ENCODE peak calls at places on chromosomes 13 and 19, in six cellular contexts. E is heart left ventricle; Z is fibroblast of lung; B is thoracic aorta; A is CD4-positive, alpha-beta memory T cell; U is cardiac muscle cell. O is an unnamed sample.

GRCh38 chr13:42970824-42971669 is 21.0 kb downstream of the EPSTI1 start:
- DNase-seq in Z (peak; percentile 37), A (peak; percentile 49), E (no peak), B (no peak), U (peak; percentile 58), O (no peak)

GRCh38 chr13:80363890-80364503 is 23.1 kb upstream of the SPRY2 start:
- DNase-seq in B (no peak), A (no peak), U (no peak), E (no peak), Z (peak; percentile 13), O (no peak)

GRCh38 chr19:1402411-1403070 is 1.2 kb upstream of the GAMT start:
- DNase-seq in A (no peak), E (peak; percentile 61), B (no peak), Z (no peak), U (no peak), O (no peak)

GRCh38 chr13:32511482-32511881 is 27.1 kb downstream of the N4BP2L2 start:
- DNase-seq in B (no peak), U (no peak), E (no peak), Z (no peak), A (no peak), O (no peak)

GRCh38 chr19:730382-730668 is 20.6 kb upstream of the MISP start:
- DNase-seq in E (no peak), B (no peak), U (no peak), A (no peak), Z (no peak), O (no peak)

GRCh38 chr13:39783051-39783450 is 127.6 kb downstream of the COG6 start:
- DNase-seq in E (no peak), Z (no peak), B (no peak), A (no peak), U (no peak), O (no peak)

GRCh38 chr13:62767473-62767872 is 1351.8 kb upstream of the PCDH20 start:
- DNase-seq in A (no peak), Z (no peak), E (no peak), U (no peak), B (no peak), O (no peak)

GRCh38 chr13:49112782-49113525 is 107.2 kb upstream of the MLNR start:
- DNase-seq in Z (peak; percentile 39), B (no peak), U (no peak), A (no peak), E (no peak), O (no peak)

GRCh38 chr13:48493851-48494250 is 39.0 kb downstream of the RCBTB2 start:
- DNase-seq in A (no peak), E (no peak), B (no peak), U (no peak), Z (peak; percentile 15), O (no peak)

GRCh38 chr13:34627905-34628682 is 314.0 kb upstream of the NBEA start:
- DNase-seq in B (no peak), A (no peak), Z (no peak), E (no peak), U (no peak), O (no peak)

GRCh38 chr19:49767380-49767779 is 579 bp downstream of the AP2A1 start:
- DNase-seq in U (peak; percentile 30), A (no peak), E (no peak), Z (no peak), B (no peak), O (no peak)

GRCh38 chr13:30037766-30038165 is 187.3 kb upstream of the UBL3 start:
- DNase-seq in Z (peak; percentile 74), E (no peak), B (no peak), U (no peak), A (no peak), O (no peak)

GRCh38 chr19:7373862-7374261 is 25.1 kb downstream of the ARHGEF18 start:
- DNase-seq in B (no peak), E (no peak), Z (no peak), A (no peak), U (no peak), O (no peak)

GRCh38 chr19:15368798-15369593 is 10.6 kb downstream of the AKAP8 start:
- DNase-seq in B (no peak), U (no peak), Z (no peak), E (no peak), A (no peak), O (no peak)

GRCh38 chr13:95355491-95355890 is 54.2 kb upstream of the ABCC4 start:
- DNase-seq in A (no peak), B (no peak), U (no peak), E (no peak), Z (peak; percentile 78), O (no peak)

GRCh38 chr13:112434032-112434431 is 57.9 kb downstream of the SPACA7 start:
- DNase-seq in A (no peak), Z (no peak), E (no peak), B (no peak), U (no peak), O (no peak)

GRCh38 chr13:67084066-67084465 is 146.1 kb downstream of the PCDH9 start:
- DNase-seq in Z (no peak), B (no peak), A (no peak), U (no peak), E (no peak), O (no peak)

GRCh38 chr19:6535558-6536137 is 4.8 kb downstream of the TNFSF9 start:
- DNase-seq in E (no peak), U (no peak), Z (no peak), B (no peak), A (no peak), O (no peak)

GRCh38 chr13:49733181-49733951 is 42.1 kb upstream of the EBPL start:
- DNase-seq in B (no peak), A (no peak), E (no peak), Z (peak; percentile 40), U (no peak), O (no peak)

GRCh38 chr13:25468330-25469178 is 96.8 kb downstream of the ATP8A2 start:
- DNase-seq in Z (peak; percentile 54), A (no peak), B (no peak), U (peak; percentile 61), E (no peak), O (no peak)

GRCh38 chr13:98689347-98689968 is 63.0 kb downstream of the SLC15A1 start:
- DNase-seq in E (no peak), B (no peak), A (no peak), Z (no peak), U (no peak), O (no peak)

GRCh38 chr13:29548722-29549446 is 46.6 kb downstream of the SLC7A1 start:
- DNase-seq in U (peak; percentile 30), A (no peak), B (no peak), Z (peak; percentile 94), E (no peak), O (no peak)

DNA sequence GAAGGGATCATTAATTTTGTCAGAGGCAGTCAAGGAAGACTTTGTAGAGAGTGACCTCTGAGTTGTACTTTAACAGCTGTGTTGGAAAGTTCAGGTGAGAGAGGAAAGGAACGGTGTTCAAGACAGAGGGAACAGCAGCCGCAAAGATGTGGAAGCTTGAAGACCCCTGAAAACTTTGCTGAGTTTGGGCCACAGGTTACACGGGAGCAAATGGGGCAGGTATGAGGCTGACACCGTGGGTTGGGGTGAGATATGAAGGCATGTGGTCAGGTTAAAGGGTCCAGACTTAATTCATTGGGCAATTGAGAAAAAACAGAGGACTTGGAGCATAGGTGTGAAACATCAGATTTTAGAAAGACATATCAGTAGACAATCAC is 72.0 kb upstream of the SERP2 start:
- DNase-seq in E (no peak), U (no peak), A (no peak), B (no peak), Z (no peak), O (no peak)
- H3K27ac ChIP-seq in E (no peak overlapping the region), U (peak overlapping the region; percentile 46), A (no peak overlapping the region), B (peak overlapping the region; percentile 40), Z (peak overlapping the region; percentile 5), O (no peak overlapping the region)

DNA sequence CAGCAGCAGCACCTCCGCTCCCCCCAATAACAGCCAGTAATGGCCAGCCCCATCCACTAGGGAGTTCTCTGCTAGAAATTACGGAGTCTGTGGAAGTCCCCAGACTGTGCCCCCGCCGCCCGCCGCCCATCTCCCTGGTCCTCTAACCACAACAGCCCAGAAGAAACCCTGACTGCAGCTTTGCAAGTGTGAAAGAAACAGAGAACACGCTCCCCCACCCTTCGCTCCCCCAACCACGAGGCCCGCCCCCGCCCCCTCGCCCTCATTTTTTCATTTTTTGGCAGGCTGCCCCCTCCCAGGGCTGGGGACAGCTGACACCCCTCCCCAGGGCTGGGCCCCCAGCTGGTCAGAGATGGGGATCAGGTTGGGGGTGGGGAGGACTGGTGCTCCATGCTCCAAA is 29.6 kb upstream of the ASF1B start:
- DNase-seq in B (no peak), E (no peak), U (no peak), Z (no peak), A (no peak), O (no peak)
- H3K4me1 ChIP-seq in B (no peaks in the 10 kb centered on the region), E (peaks cover 21% of the 10 kb centered on the region), U (no peaks in the 10 kb centered on the region), Z (no peaks in the 10 kb centered on the region), A (peaks cover 26% of the 10 kb centered on the region), O (peaks cover 24% of the 10 kb centered on the region)

GRCh38 chr19:46955114-46955812 is 64.4 kb upstream of the NPAS1 start:
- DNase-seq in E (no peak), B (no peak), A (peak; percentile 70), Z (peak; percentile 69), U (no peak), O (no peak)
- H3K27ac ChIP-seq in E (no peak overlapping the region), B (no peak overlapping the region), A (peak overlapping the region; percentile 53), Z (peak overlapping the region; percentile 29), U (peak overlapping the region; percentile 27), O (peak overlapping the region; percentile 64)

GRCh38 chr19:33209844-33210230 is 15.7 kb downstream of the LRP3 start:
- DNase-seq in B (no peak), E (peak; percentile 14), U (no peak), A (no peak), Z (no peak), O (no peak)
- H3K4me1 ChIP-seq in B (no peaks in the 10 kb centered on the region), E (no peaks in the 10 kb centered on the region), U (no peaks in the 10 kb centered on the region), A (no peaks in the 10 kb centered on the region), Z (no peaks in the 10 kb centered on the region), O (no peaks in the 10 kb centered on the region)

GRCh38 chr19:42487798-42488178 is 40.5 kb downstream of the CEACAM1 start:
- DNase-seq in U (no peak), E (no peak), A (no peak), Z (no peak), B (no peak), O (no peak)

GRCh38 chr19:42488783-42489521 is 39.3 kb downstream of the CEACAM1 start:
- DNase-seq in E (no peak), B (no peak), U (no peak), Z (no peak), A (no peak), O (no peak)

GRCh38 chr19:42487025-42487797 is 41.1 kb downstream of the CEACAM1 start:
- DNase-seq in E (no peak), B (no peak), A (no peak), Z (no peak), U (no peak), O (no peak)
- H3K27ac ChIP-seq in E (no peak overlapping the region), B (no peak overlapping the region), A (no peak overlapping the region), Z (no peak overlapping the region), U (no peak overlapping the region), O (no peak overlapping the region)

GRCh38 chr19:46631481-46631880 is 4.5 kb downstream of the GNG8 start:
- DNase-seq in Z (peak; percentile 29), U (no peak), A (no peak), E (no peak), B (no peak), O (no peak)
- H3K4me1 ChIP-seq in Z (peaks cover 13% of the 10 kb centered on the region), U (peaks cover 13% of the 10 kb centered on the region), A (peaks cover 19% of the 10 kb centered on the region), E (peaks cover 41% of the 10 kb centered on the region), B (peaks cover 46% of the 10 kb centered on the region), O (peaks cover 18% of the 10 kb centered on the region)

GRCh38 chr19:50831026-50831396 is 2.4 kb downstream of the KLK15 start:
- DNase-seq in Z (no peak), E (no peak), B (no peak), U (no peak), A (no peak), O (no peak)
- H3K27ac ChIP-seq in Z (no peak overlapping the region), E (no peak overlapping the region), B (no peak overlapping the region), U (no peak overlapping the region), A (no peak overlapping the region), O (no peak overlapping the region)

O was measured in effector memory CD4-positive, alpha-beta T cell.